ENCODE peak calls at places on chromosomes 11 and 22, in seven cellular contexts. T is ovary; A is A172; U is NCI-H2081 treated with DMSO at 0.1 percent for 48 hours; M is HFFc6; P is activated CD4-positive, alpha-beta T cell treated with anti-CD3 and anti-CD28 coated beads, Interleukin-2, amount 50 U/mL, for 1 hour; K is GM23338. V is an unnamed sample.

GRCh38 chr11:122453586-122453985 is 201.9 kb upstream of the UBASH3B start:
- DNase-seq in T (no peak), A (no peak), U (no peak), M (no peak), P (no peak), K (no peak), V (no peak)

GRCh38 chr11:101487775-101488174 is 96.0 kb downstream of the TRPC6 start:
- DNase-seq in T (no peak), A (peak), U (no peak), M (peak), P (no peak), K (no peak), V (peak)

GRCh38 chr22:39556970-39557811 is 13.4 kb upstream of the CACNA1I start:
- DNase-seq in T (peak), A (no peak), U (no peak), M (no peak), P (peak), K (peak), V (peak)

GRCh38 chr11:21896216-21896615 is 296.7 kb upstream of the ANO5 start:
- DNase-seq in T (no peak), A (no peak), U (no peak), M (no peak), P (no peak), K (no peak), V (no peak)

GRCh38 chr11:65798882-65799281 is 12.0 kb downstream of the OVOL1 start:
- DNase-seq in T (no peak), A (no peak), U (no peak), M (no peak), P (no peak), K (no peak), V (no peak)

GRCh38 chr11:61162092-61162935 is 1.1 kb upstream of the VPS37C start:
- DNase-seq in T (no peak), A (peak), U (no peak), M (peak), P (no peak), K (peak), V (peak)

GRCh38 chr22:47238886-47239860 is 476.7 kb downstream of the TBC1D22A start:
- DNase-seq in T (no peak), A (no peak), U (no peak), M (no peak), P (no peak), K (no peak), V (no peak)

GRCh38 chr11:6414874-6415328 is 4.0 kb downstream of the APBB1 start:
- DNase-seq in T (no peak), A (no peak), U (no peak), M (no peak), P (no peak), K (no peak), V (no peak)

GRCh38 chr11:3867209-3868071 is 12.0 kb downstream of the STIM1 start:
- DNase-seq in T (no peak), A (no peak), U (no peak), M (no peak), P (no peak), K (no peak), V (peak)

GRCh38 chr11:67365756-67366384 is 7.5 kb downstream of the CLCF1 start:
- DNase-seq in T (peak), A (no peak), U (no peak), M (no peak), P (no peak), K (no peak), V (peak)

GRCh38 chr22:37178350-37179125 is 9.5 kb downstream of the C1QTNF6 start:
- DNase-seq in T (peak), A (no peak), U (no peak), M (no peak), P (no peak), K (no peak), V (peak)

GRCh38 chr11:34643846-34644245 is 23.0 kb downstream of the EHF start:
- DNase-seq in T (no peak), A (peak), U (no peak), M (no peak), P (no peak), K (no peak), V (no peak)

GRCh38 chr22:35743466-35743865 is 25.8 kb downstream of the APOL5 start:
- DNase-seq in T (no peak), A (no peak), U (no peak), M (peak), P (no peak), K (peak), V (no peak)

GRCh38 chr11:120562806-120563425 is 51.4 kb downstream of the GRIK4 start:
- DNase-seq in T (peak), A (no peak), U (no peak), M (no peak), P (no peak), K (no peak), V (no peak)

GRCh38 chr11:65640483-65641207 is 2.7 kb downstream of the SIPA1 start:
- DNase-seq in T (no peak), A (no peak), U (no peak), M (no peak), P (no peak), K (no peak), V (no peak)

GRCh38 chr11:32213223-32213622 is 122.3 kb downstream of the RCN1 start:
- DNase-seq in T (no peak), A (peak), U (no peak), M (peak), P (no peak), K (no peak), V (peak)

GRCh38 chr22:46582281-46582811 is 37.8 kb upstream of the GRAMD4 start:
- DNase-seq in T (no peak), A (no peak), U (no peak), M (no peak), P (no peak), K (no peak), V (no peak)

GRCh38 chr11:128201801-128202200 is 385.6 kb downstream of the ETS1 start:
- DNase-seq in T (no peak), A (no peak), U (no peak), M (no peak), P (no peak), K (no peak), V (peak)

GRCh38 chr11:67252831-67253239 is 13.4 kb upstream of the GRK2 start:
- DNase-seq in T (no peak), A (peak), U (no peak), M (peak), P (no peak), K (peak), V (peak)

GRCh38 chr11:45259607-45260006 is 26.5 kb downstream of the SYT13 start:
- DNase-seq in T (no peak), A (peak), U (no peak), M (peak), P (no peak), K (no peak), V (no peak)

GRCh38 chr11:62611705-62612365 is 740 bp downstream of the EML3 start:
- DNase-seq in T (peak), A (no peak), U (no peak), M (peak), P (peak), K (peak), V (peak)

GRCh38 chr11:92751594-92751993 is 217.9 kb upstream of the MTNR1B start:
- DNase-seq in T (no peak), A (no peak), U (no peak), M (no peak), P (no peak), K (no peak), V (no peak)

GRCh38 chr11:14522245-14522644 is 2.1 kb upstream of the PSMA1 start:
- DNase-seq in T (no peak), A (no peak), U (no peak), M (no peak), P (no peak), K (no peak), V (no peak)

GRCh38 chr11:36300651-36301050 is 4.6 kb downstream of the PRR5L start:
- DNase-seq in T (peak), A (no peak), U (no peak), M (no peak), P (no peak), K (no peak), V (peak)

GRCh38 chr11:776459-777287 is 614 bp downstream of the GATD1 start:
- DNase-seq in T (peak), A (no peak), U (no peak), M (no peak), P (peak), K (peak), V (peak)

GRCh38 chr11:59144579-59145345 is 2.1 kb downstream of the FAM111A start:
- DNase-seq in T (peak), A (peak), U (peak), M (peak), P (peak), K (peak), V (peak)

GRCh38 chr11:44861829-44862545 is 88.7 kb downstream of the TP53I11 start:
- DNase-seq in T (peak), A (peak), U (no peak), M (peak), P (peak), K (peak), V (peak)

GRCh38 chr11:112587664-112588063 is 327.0 kb upstream of the PLET1 start:
- DNase-seq in T (no peak), A (no peak), U (no peak), M (no peak), P (no peak), K (no peak), V (no peak)

GRCh38 chr22:48428556-48429371 is 1398.9 kb downstream of the BRD1 start:
- DNase-seq in T (no peak), A (peak), U (no peak), M (peak), P (no peak), K (no peak), V (peak)

V was measured in cardiac fibroblast.